ENCODE peak calls at places on chromosomes 7 and 10, in ten cellular contexts. H is fibroblast of lung, F is mucosa of descending colon, W is tibial nerve, X is pancreas, J is psoas muscle, Q is sigmoid colon, Z is lower lobe of right lung, V is cardiac muscle cell, L is uterus. K is an unnamed sample.

GRCh38 chr7:27142562-27143021 is 889 bp downstream of the HOXA5 start:
- DNase-seq in J (peak; percentile 41), X (no peak), W (no peak), H (no peak), Q (no peak), F (peak; percentile 40), L (no peak), V (no peak), Z (no peak), K (no peak)

GRCh38 chr7:4144801-4145470 is 537.2 kb upstream of the FOXK1 start:
- DNase-seq in V (peak; percentile 43), J (peak; percentile 74), X (no peak), F (no peak), Z (peak; percentile 51), H (peak; percentile 58), Q (peak; percentile 88), W (peak; percentile 17), L (peak; percentile 66), K (peak; percentile 15)

GRCh38 chr7:80916770-80917681 is 1.8 kb downstream of the SEMA3C start:
- DNase-seq in Z (no peak), H (peak; percentile 92), X (no peak), J (no peak), F (no peak), V (peak; percentile 29), L (no peak), W (no peak), Q (no peak), K (peak; percentile 93)

GRCh38 chr7:50739744-50740455 is 42.8 kb downstream of the GRB10 start:
- DNase-seq in L (no peak), W (no peak), Z (no peak), F (no peak), V (no peak), Q (no peak), X (no peak), J (no peak), H (peak; percentile 23), K (no peak)

GRCh38 chr10:97701438-97702064 is 12.0 kb upstream of the MARVELD1 start:
- DNase-seq in V (peak; percentile 80), Z (no peak), H (peak; percentile 54), L (peak; percentile 70), W (peak; percentile 76), J (no peak), X (no peak), F (no peak), Q (no peak), K (peak; percentile 81)

GRCh38 chr10:88913157-88913556 is 33.1 kb downstream of the STAMBPL1 start:
- DNase-seq in F (no peak), L (no peak), Q (peak; percentile 67), W (no peak), X (no peak), V (no peak), H (no peak), Z (no peak), J (no peak), K (peak; percentile 79)

GRCh38 chr10:120460191-120460590 is 3.2 kb downstream of the PLPP4 start:
- DNase-seq in L (no peak), Q (no peak), H (peak; percentile 83), V (no peak), W (no peak), Z (no peak), F (no peak), X (no peak), J (no peak), K (no peak)

GRCh38 chr10:64060389-64060788 is 539.2 kb downstream of the REEP3 start:
- DNase-seq in W (no peak), X (no peak), Q (no peak), V (no peak), L (no peak), J (no peak), F (no peak), H (no peak), Z (no peak), K (no peak)

GRCh38 chr10:132420469-132421376 is 23.7 kb downstream of the PWWP2B start:
- DNase-seq in X (peak; percentile 78), F (peak; percentile 86), W (no peak), Z (peak; percentile 82), H (no peak), Q (no peak), V (no peak), J (no peak), L (no peak), K (no peak)

GRCh38 chr7:131327049-131327625 is 539 bp upstream of the MKLN1 start:
- DNase-seq in W (peak; percentile 65), V (peak; percentile 63), J (no peak), L (peak; percentile 52), Q (no peak), F (no peak), Z (peak; percentile 49), X (no peak), H (peak; percentile 77), K (peak; percentile 80)

GRCh38 chr7:137681657-137682562 is 164.9 kb downstream of the DGKI start:
- DNase-seq in F (no peak), W (no peak), Z (no peak), X (no peak), H (peak; percentile 95), J (no peak), V (no peak), Q (no peak), L (peak; percentile 33), K (peak; percentile 95)

GRCh38 chr10:67550042-67550441 is 146.0 kb downstream of the CTNNA3 start:
- DNase-seq in W (no peak), V (no peak), Z (no peak), F (no peak), L (no peak), Q (no peak), H (peak; percentile 23), X (no peak), J (no peak), K (no peak)

DNA sequence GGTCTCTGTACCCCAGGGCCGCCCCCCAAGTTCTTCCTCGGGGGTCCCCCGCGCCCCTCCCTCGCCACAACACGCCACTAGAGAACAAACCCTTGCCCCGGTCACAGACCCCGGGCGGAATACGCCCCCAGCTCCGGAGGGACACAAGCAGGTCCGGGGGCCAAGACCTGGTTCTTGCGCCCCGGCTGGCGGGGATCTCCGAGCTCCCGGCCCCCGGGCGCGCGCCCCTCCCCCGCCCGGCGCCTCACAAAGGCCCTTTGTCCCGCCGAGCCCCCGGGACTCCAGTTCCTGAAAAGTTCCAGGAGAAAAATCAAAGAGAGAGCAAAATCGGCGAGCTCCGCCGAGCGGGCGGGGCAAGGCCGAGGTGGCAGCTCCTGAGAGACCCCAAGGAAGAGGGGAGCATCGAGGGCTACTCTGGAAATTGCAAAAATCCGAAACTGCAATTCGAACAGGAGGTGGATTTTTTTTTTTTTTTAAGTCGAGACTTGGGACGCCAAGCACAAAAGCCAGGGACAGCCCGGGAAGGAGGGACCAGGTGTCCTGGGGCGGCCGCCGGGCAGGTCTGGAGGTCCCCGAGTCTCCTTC is 4.0 kb downstream of the TNRC18 start:
- DNase-seq in H (peak; percentile 20), X (peak; percentile 72), W (peak; percentile 14), Z (no peak), V (peak; percentile 43), J (no peak), F (peak; percentile 61), L (no peak), Q (no peak), K (no peak)
- H3K4me3 ChIP-seq in H (peak overlapping the region; percentile 99), X (peak overlapping the region; percentile 95), W (peak overlapping the region; percentile 97), Z (peak overlapping the region; percentile 96), V (peak overlapping the region; percentile 94), J (peak overlapping the region; percentile 99), F (peak overlapping the region; percentile 79), L (peak overlapping the region; percentile 55), Q (peak overlapping the region; percentile 93), K (peak overlapping the region; percentile 72)

GRCh38 chr10:110916554-110917346 is 2.2 kb downstream of the BBIP1 start:
- DNase-seq in L (no peak), X (no peak), V (no peak), Z (no peak), Q (no peak), H (peak; percentile 92), F (no peak), J (no peak), W (no peak), K (peak; percentile 64)

GRCh38 chr10:110910138-110910537 is 8.8 kb downstream of the BBIP1 start:
- DNase-seq in X (no peak), W (no peak), Q (no peak), V (no peak), L (no peak), Z (no peak), J (no peak), F (no peak), H (no peak), K (no peak)

GRCh38 chr10:110914411-110914810 is 4.6 kb downstream of the BBIP1 start:
- DNase-seq in L (no peak), Z (no peak), W (no peak), X (no peak), F (no peak), H (peak; percentile 54), J (no peak), V (no peak), Q (no peak), K (peak; percentile 33)

GRCh38 chr10:110915035-110915434 is 3.9 kb downstream of the BBIP1 start:
- DNase-seq in J (no peak), L (no peak), X (no peak), V (no peak), Z (no peak), H (no peak), W (no peak), Q (no peak), F (no peak), K (no peak)

DNA sequence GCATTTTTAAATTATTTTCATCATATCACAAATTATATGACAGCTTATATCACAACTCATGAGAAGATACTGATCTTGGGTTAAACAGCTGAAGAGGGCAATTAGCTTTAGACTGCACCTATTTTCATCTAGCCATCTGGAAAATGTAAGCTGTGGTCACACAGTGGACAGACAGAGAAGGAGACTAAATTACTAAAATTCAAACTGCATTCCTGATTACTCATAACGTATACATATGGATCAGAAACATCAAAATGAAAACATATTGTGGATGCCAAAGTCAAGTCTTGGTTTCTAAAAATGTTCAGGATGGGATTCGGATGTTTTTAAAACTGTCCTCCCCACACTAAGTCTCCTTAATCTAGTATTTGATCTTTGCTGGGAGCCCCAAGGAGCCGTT is 6.6 kb downstream of the BBIP1 start:
- DNase-seq in L (no peak), J (no peak), V (no peak), X (no peak), W (no peak), H (peak; percentile 77), F (no peak), Z (no peak), Q (no peak), K (peak; percentile 65)
- TF ChIP-seq CTCF in L (no peak), J (no peak), V (no peak), X (no peak), W (no peak), H (no peak), F (no peak), Z (no peak), Q (no peak), K (no peak)

DNA sequence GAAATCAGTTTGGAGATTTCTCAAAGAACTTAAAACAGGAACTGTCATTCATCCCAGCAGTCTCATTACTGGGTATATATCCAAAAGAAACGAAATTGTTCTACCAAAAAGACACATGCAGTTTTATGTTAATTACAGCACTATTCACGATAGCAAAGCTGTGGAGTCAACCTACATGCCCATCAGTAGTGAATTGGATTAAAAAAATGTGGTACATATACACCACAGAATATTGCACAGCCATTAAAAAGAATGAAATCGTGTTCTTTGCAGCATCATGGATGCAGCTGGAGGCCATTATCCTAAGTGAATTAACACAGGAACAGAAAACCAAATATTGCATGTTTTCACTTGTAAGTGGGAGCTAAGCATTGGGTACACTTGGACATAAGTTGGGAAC is 158.9 kb downstream of the CDK14 start:
- DNase-seq in H (no peak), X (no peak), J (no peak), W (no peak), L (no peak), F (no peak), V (no peak), Q (no peak), Z (no peak), K (no peak)
- H3K4me3 ChIP-seq in H (no peak overlapping the region), X (no peak overlapping the region), J (no peak overlapping the region), W (no peak overlapping the region), L (no peak overlapping the region), F (no peak overlapping the region), V (no peak overlapping the region), Q (no peak overlapping the region), Z (no peak overlapping the region), K (no peak overlapping the region)

GRCh38 chr7:2760098-2760889 is 72.3 kb downstream of the AMZ1 start:
- DNase-seq in Q (peak; percentile 79), W (peak; percentile 53), V (peak; percentile 83), L (peak; percentile 72), J (peak; percentile 80), F (peak; percentile 91), Z (peak; percentile 72), H (peak; percentile 44), X (no peak), K (peak; percentile 66)
- TF ChIP-seq CTCF in Q (peak; percentile 46), W (no peak), V (peak; percentile 39), L (no peak), J (peak; percentile 65), F (peak; percentile 18), Z (peak; percentile 36), H (peak; percentile 52), X (no peak), K (peak; percentile 54)

K was measured in fibroblast of mammary gland.